ENCODE peak calls at places on chromosomes 6 and 20, in seven cellular contexts. F is heart right ventricle, J is cardiac muscle cell, B is iPS DF 6.9, S is right cardiac atrium, P is SJSA1, M is fibroblast of lung. X is an unnamed sample.
A peak's percentile ranks its signal among the peaks of the same experiment; 100 is the strongest.

GRCh38 chr6:26339612-26340011 is 25.4 kb upstream of the BTN3A2 start:
- DNase-seq in F (no peak), P (no peak), J (no peak), S (no peak), B (no peak), M (no peak), X (no peak)

GRCh38 chr20:64109831-64110391 is 2.5 kb upstream of the NPBWR2 start:
- DNase-seq in J (no peak), M (no peak), B (no peak), S (no peak), F (no peak), P (peak; percentile 38), X (no peak)

GRCh38 chr6:158005626-158006180 is 24.0 kb downstream of the SYNJ2 start:
- DNase-seq in P (no peak), M (no peak), F (no peak), S (no peak), J (no peak), B (no peak), X (no peak)

GRCh38 chr6:155001482-155001881 is 6.4 kb downstream of the TIAM2 start:
- DNase-seq in J (no peak), S (no peak), F (no peak), M (peak; percentile 77), P (no peak), B (no peak), X (no peak)

GRCh38 chr6:98539669-98540207 is 294.6 kb upstream of the POU3F2 start:
- DNase-seq in J (no peak), P (no peak), B (no peak), S (no peak), F (no peak), M (no peak), X (no peak)

GRCh38 chr20:57266251-57267157 is at the start of gene BMP7:
- DNase-seq in J (no peak), P (no peak), B (no peak), M (no peak), F (peak; percentile 16), S (no peak), X (no peak)

GRCh38 chr6:14732845-14733757 is 512.8 kb upstream of the JARID2 start:
- DNase-seq in S (no peak), J (peak; percentile 23), M (peak; percentile 29), B (no peak), F (no peak), P (peak; percentile 54), X (no peak)

GRCh38 chr6:40936810-40937209 is 102.2 kb downstream of the UNC5CL start:
- DNase-seq in P (peak; percentile 68), B (no peak), F (no peak), M (peak; percentile 60), S (no peak), J (peak; percentile 46), X (no peak)

GRCh38 chr6:43977404-43978111 is 149.7 kb downstream of the MRPL14 start:
- DNase-seq in S (no peak), B (no peak), P (no peak), J (no peak), F (no peak), M (no peak), X (no peak)

GRCh38 chr6:1200706-1201105 is 111.2 kb upstream of the FOXQ1 start:
- DNase-seq in B (no peak), F (no peak), S (no peak), J (no peak), M (peak; percentile 82), P (peak; percentile 88), X (no peak)

GRCh38 chr6:170276369-170277057 is 14.4 kb downstream of the DLL1 start:
- DNase-seq in F (peak; percentile 70), M (peak; percentile 52), S (peak; percentile 80), J (peak; percentile 76), B (no peak), P (no peak), X (no peak)

GRCh38 chr20:51790256-51790655 is 12.1 kb downstream of the SALL4 start:
- DNase-seq in F (no peak), P (no peak), J (no peak), B (no peak), S (no peak), M (no peak), X (no peak)

GRCh38 chr6:26497610-26498009 is 2.5 kb upstream of the BTN1A1 start:
- DNase-seq in P (no peak), M (no peak), S (no peak), F (no peak), B (no peak), J (no peak), X (no peak)

GRCh38 chr20:10731190-10731955 is 57.6 kb upstream of the JAG1 start:
- DNase-seq in F (no peak), M (peak; percentile 53), P (peak; percentile 52), J (no peak), B (no peak), S (peak; percentile 12), X (no peak)

GRCh38 chr6:163214259-163214658 is 200.3 kb upstream of the QKI start:
- DNase-seq in F (no peak), M (no peak), B (no peak), J (no peak), S (no peak), P (no peak), X (no peak)

GRCh38 chr6:159633196-159633595 is 59.8 kb downstream of the SOD2 start:
- DNase-seq in M (peak; percentile 29), P (no peak), B (no peak), S (no peak), F (no peak), J (peak; percentile 21), X (no peak)

GRCh38 chr20:48467622-48468021 is 360.2 kb downstream of the PREX1 start:
- DNase-seq in P (no peak), F (no peak), J (no peak), B (peak; percentile 31), M (no peak), S (no peak), X (no peak)

GRCh38 chr20:34968020-34968775 is 12.5 kb downstream of the MYH7B start:
- DNase-seq in J (no peak), F (no peak), S (no peak), B (no peak), P (no peak), M (no peak), X (no peak)

GRCh38 chr6:27288136-27289044 is 23.7 kb downstream of the POM121L2 start:
- DNase-seq in J (no peak), B (no peak), P (no peak), F (no peak), S (no peak), M (no peak), X (no peak)

GRCh38 chr6:118722820-118723526 is 71.6 kb upstream of the CEP85L start:
- DNase-seq in B (no peak), J (no peak), P (no peak), F (no peak), S (no peak), M (no peak), X (no peak)

GRCh38 chr20:45104786-45105185 is 3.9 kb upstream of the KCNS1 start:
- DNase-seq in F (no peak), S (no peak), J (peak; percentile 89), M (peak; percentile 9), B (no peak), P (peak; percentile 83), X (no peak)

GRCh38 chr6:50829898-50830439 is 11.3 kb downstream of the TFAP2B start:
- DNase-seq in F (no peak), B (no peak), S (no peak), P (no peak), J (no peak), M (no peak), X (no peak)

GRCh38 chr6:113821445-113821844 is 35.7 kb upstream of the MARCKS start:
- DNase-seq in M (no peak), B (no peak), S (no peak), J (no peak), P (no peak), F (no peak), X (no peak)

GRCh38 chr6:56450376-56450775 is 192.3 kb downstream of the DST start:
- DNase-seq in M (no peak), B (no peak), P (no peak), F (no peak), J (peak; percentile 4), S (no peak), X (no peak)

GRCh38 chr20:32360333-32360634 is 2.2 kb downstream of the ASXL1 start:
- DNase-seq in B (no peak), P (no peak), M (no peak), F (no peak), J (no peak), S (no peak), X (no peak)
- H3K27me3 ChIP-seq in B (peaks cover 15% of the 10 kb centered on the region), P (no peaks in the 10 kb centered on the region), M (no peaks in the 10 kb centered on the region), F (no peaks in the 10 kb centered on the region), J (no peaks in the 10 kb centered on the region), S (no peaks in the 10 kb centered on the region), X (no peaks in the 10 kb centered on the region)

GRCh38 chr6:2850480-2851150 is 9.0 kb upstream of the SERPINB1 start:
- DNase-seq in S (no peak), B (no peak), J (peak; percentile 86), M (no peak), F (no peak), P (peak; percentile 71), X (no peak)

GRCh38 chr6:2851727-2852513 is 10.3 kb upstream of the SERPINB1 start:
- DNase-seq in F (no peak), J (no peak), P (no peak), B (no peak), S (no peak), M (no peak), X (no peak)

GRCh38 chr6:2853766-2854393 is 12.2 kb upstream of the SERPINB1 start:
- DNase-seq in P (peak; percentile 91), B (no peak), S (peak; percentile 55), F (no peak), M (peak; percentile 72), J (peak; percentile 77), X (peak; percentile 71)

GRCh38 chr6:2852921-2853322 is 11.3 kb upstream of the SERPINB1 start:
- DNase-seq in B (no peak), M (no peak), S (no peak), F (no peak), P (no peak), J (no peak), X (no peak)

GRCh38 chr6:2852514-2852855 is 10.8 kb upstream of the SERPINB1 start:
- DNase-seq in S (no peak), F (no peak), P (no peak), B (no peak), M (no peak), J (no peak), X (no peak)
- H3K4me1 ChIP-seq in S (peaks cover 12% of the 10 kb centered on the region), F (peaks cover 26% of the 10 kb centered on the region), P (peaks cover 62% of the 10 kb centered on the region), B (peaks cover 8% of the 10 kb centered on the region), M (peaks cover 14% of the 10 kb centered on the region), J (peaks cover 10% of the 10 kb centered on the region), X (peaks cover 48% of the 10 kb centered on the region)

DNA sequence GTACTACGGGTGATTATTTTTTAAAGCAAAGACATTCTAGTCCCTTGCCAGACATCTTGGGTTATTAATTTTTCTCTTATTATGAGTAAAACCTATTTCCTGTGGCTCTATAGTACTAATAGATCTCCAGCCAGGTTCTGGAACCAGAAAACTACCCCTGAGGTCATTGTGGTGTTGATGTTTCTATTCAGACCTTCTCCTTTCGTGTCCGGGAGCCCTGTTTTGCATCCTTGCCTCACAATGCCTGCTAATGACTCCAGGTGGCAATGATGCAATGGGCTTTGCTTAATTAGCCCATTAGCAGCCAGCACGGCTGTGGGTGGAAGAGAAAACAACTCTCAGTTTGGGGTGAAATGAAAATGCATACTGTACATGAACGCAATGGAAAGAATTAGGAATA is 62.9 kb upstream of the ARG1 start:
- DNase-seq in S (no peak), F (no peak), B (peak; percentile 80), P (no peak), M (no peak), J (no peak), X (no peak)
- H3K4me3 ChIP-seq in S (no peak overlapping the region), F (no peak overlapping the region), B (no peak overlapping the region), P (no peak overlapping the region), M (no peak overlapping the region), J (no peak overlapping the region), X (no peak overlapping the region)

GRCh38 chr6:52834481-52834880 is 6.1 kb downstream of the GSTA5 start:
- DNase-seq in J (no peak), P (no peak), F (no peak), B (no peak), M (peak; percentile 4), S (no peak), X (no peak)
- H3K27me3 ChIP-seq in J (no peaks in the 10 kb centered on the region), P (no peaks in the 10 kb centered on the region), F (peaks cover 18% of the 10 kb centered on the region), B (no peaks in the 10 kb centered on the region), M (no peaks in the 10 kb centered on the region), S (no peaks in the 10 kb centered on the region), X (no peaks in the 10 kb centered on the region)